ENCODE peak calls at places on chromosomes 1 and 21, in seven cellular contexts. One of them, this sample, is unnamed.
A peak's percentile ranks its signal among the peaks of the same experiment; 100 is the strongest.

GRCh38 chr1:108615544-108615943 is 45.3 kb downstream of the HENMT1 start:
- DNase-seq in fibroblast of lung: no peak
- DNase-seq in lung: no peak
- DNase-seq in mammary epithelial cell: no peak
- DNase-seq in mucosa of descending colon: no peak
- DNase-seq in PC-3: no peak
- DNase-seq in choroid plexus epithelial cell: no peak
- DNase-seq in this sample: no peak

GRCh38 chr1:22739648-22740385 is 29.2 kb downstream of the EPHB2 start:
- DNase-seq in fibroblast of lung: peak; percentile 90
- DNase-seq in lung: no peak
- DNase-seq in mammary epithelial cell: no peak
- DNase-seq in mucosa of descending colon: no peak
- DNase-seq in PC-3: no peak
- DNase-seq in choroid plexus epithelial cell: peak; percentile 84
- DNase-seq in this sample: peak; percentile 92

GRCh38 chr1:245124241-245124640 is 30.5 kb upstream of the KIF26B start:
- DNase-seq in fibroblast of lung: no peak
- DNase-seq in lung: no peak
- DNase-seq in mammary epithelial cell: no peak
- DNase-seq in mucosa of descending colon: no peak
- DNase-seq in PC-3: no peak
- DNase-seq in choroid plexus epithelial cell: no peak
- DNase-seq in this sample: no peak

GRCh38 chr21:26106562-26106961 is 64.0 kb downstream of the APP start:
- DNase-seq in fibroblast of lung: no peak
- DNase-seq in lung: no peak
- DNase-seq in mammary epithelial cell: no peak
- DNase-seq in mucosa of descending colon: no peak
- DNase-seq in PC-3: no peak
- DNase-seq in choroid plexus epithelial cell: no peak
- DNase-seq in this sample: no peak

GRCh38 chr1:145828368-145829016 is 4.5 kb downstream of the POLR3C start:
- DNase-seq in fibroblast of lung: no peak
- DNase-seq in lung: no peak
- DNase-seq in mammary epithelial cell: no peak
- DNase-seq in mucosa of descending colon: no peak
- DNase-seq in PC-3: no peak
- DNase-seq in choroid plexus epithelial cell: no peak
- DNase-seq in this sample: no peak

GRCh38 chr1:105591681-105592080 is 1464.8 kb upstream of the PRMT6 start:
- DNase-seq in fibroblast of lung: no peak
- DNase-seq in lung: no peak
- DNase-seq in mammary epithelial cell: no peak
- DNase-seq in mucosa of descending colon: no peak
- DNase-seq in PC-3: no peak
- DNase-seq in choroid plexus epithelial cell: no peak
- DNase-seq in this sample: no peak

GRCh38 chr1:46184920-46185658 is 8.8 kb upstream of the P3R3URF start:
- DNase-seq in fibroblast of lung: no peak
- DNase-seq in lung: no peak
- DNase-seq in mammary epithelial cell: no peak
- DNase-seq in mucosa of descending colon: no peak
- DNase-seq in PC-3: no peak
- DNase-seq in choroid plexus epithelial cell: no peak
- DNase-seq in this sample: no peak

GRCh38 chr1:91783423-91784162 is 102.4 kb downstream of the TGFBR3 start:
- DNase-seq in fibroblast of lung: peak; percentile 84
- DNase-seq in lung: no peak
- DNase-seq in mammary epithelial cell: no peak
- DNase-seq in mucosa of descending colon: no peak
- DNase-seq in PC-3: no peak
- DNase-seq in choroid plexus epithelial cell: peak; percentile 61
- DNase-seq in this sample: no peak

GRCh38 chr1:156465747-156466365 is 34.7 kb downstream of the MEF2D start:
- DNase-seq in fibroblast of lung: peak; percentile 36
- DNase-seq in lung: no peak
- DNase-seq in mammary epithelial cell: no peak
- DNase-seq in mucosa of descending colon: no peak
- DNase-seq in PC-3: no peak
- DNase-seq in choroid plexus epithelial cell: peak; percentile 48
- DNase-seq in this sample: no peak

GRCh38 chr1:44101356-44101755 is 17.3 kb upstream of the KLF17 start:
- DNase-seq in fibroblast of lung: no peak
- DNase-seq in lung: no peak
- DNase-seq in mammary epithelial cell: no peak
- DNase-seq in mucosa of descending colon: no peak
- DNase-seq in PC-3: no peak
- DNase-seq in choroid plexus epithelial cell: no peak
- DNase-seq in this sample: no peak

GRCh38 chr1:13754003-13754402 is 54.0 kb downstream of the PRDM2 start:
- DNase-seq in fibroblast of lung: no peak
- DNase-seq in lung: no peak
- DNase-seq in mammary epithelial cell: no peak
- DNase-seq in mucosa of descending colon: no peak
- DNase-seq in PC-3: no peak
- DNase-seq in choroid plexus epithelial cell: no peak
- DNase-seq in this sample: no peak
- H3K4me3 ChIP-seq in fibroblast of lung: no peak overlapping the region
- H3K4me3 ChIP-seq in lung: no peak overlapping the region
- H3K4me3 ChIP-seq in mammary epithelial cell: no peak overlapping the region
- H3K4me3 ChIP-seq in mucosa of descending colon: no peak overlapping the region
- H3K4me3 ChIP-seq in PC-3: no peak overlapping the region
- H3K4me3 ChIP-seq in choroid plexus epithelial cell: no peak overlapping the region
- H3K4me3 ChIP-seq in this sample: no peak overlapping the region

GRCh38 chr1:61463220-61463619 is 261.7 kb downstream of the TM2D1 start:
- DNase-seq in fibroblast of lung: no peak
- DNase-seq in lung: no peak
- DNase-seq in mammary epithelial cell: no peak
- DNase-seq in mucosa of descending colon: no peak
- DNase-seq in PC-3: no peak
- DNase-seq in choroid plexus epithelial cell: no peak
- DNase-seq in this sample: no peak
- TF ChIP-seq CTCF in fibroblast of lung: no peak
- TF ChIP-seq CTCF in lung: no peak
- TF ChIP-seq CTCF in mammary epithelial cell: no peak
- TF ChIP-seq CTCF in mucosa of descending colon: no peak
- TF ChIP-seq CTCF in PC-3: no peak
- TF ChIP-seq CTCF in choroid plexus epithelial cell: no peak
- TF ChIP-seq CTCF in this sample: no peak

DNA sequence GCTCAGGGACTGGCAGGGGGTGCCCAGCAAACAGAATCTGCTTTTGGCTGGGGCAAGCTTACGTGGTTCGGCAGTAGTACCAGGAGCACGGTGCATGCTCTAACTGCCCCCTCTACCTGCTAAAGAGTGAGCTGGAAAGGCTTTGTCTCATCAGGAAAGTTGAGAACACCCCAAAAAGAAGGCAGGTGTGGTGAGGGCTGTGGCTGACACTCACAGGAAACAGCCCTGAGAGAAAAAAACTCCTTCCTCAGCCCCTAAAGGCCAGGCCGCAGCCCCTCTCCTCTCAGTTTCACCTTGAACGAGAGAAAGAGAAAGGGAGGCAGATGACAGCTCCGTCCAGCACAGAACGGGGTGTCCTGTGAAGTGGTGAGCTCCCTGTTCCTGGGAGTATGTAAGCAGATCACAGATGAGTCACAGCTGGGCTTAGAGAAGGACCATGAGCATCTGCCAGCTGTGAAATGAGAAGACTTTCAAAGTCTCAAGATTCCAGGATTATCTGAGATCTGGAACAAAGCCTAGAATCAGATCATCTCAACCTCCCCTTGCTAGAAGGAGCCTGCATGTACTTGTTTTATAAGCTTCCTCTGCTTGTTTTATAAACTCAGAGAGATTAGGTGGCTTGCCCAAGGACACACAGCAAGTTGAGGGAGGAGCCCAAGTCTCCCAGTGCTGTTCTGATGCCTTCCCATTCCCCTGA is 13.4 kb downstream of the LAPTM5 start:
- DNase-seq in fibroblast of lung: peak; percentile 39
- DNase-seq in lung: no peak
- DNase-seq in mammary epithelial cell: peak; percentile 54
- DNase-seq in mucosa of descending colon: no peak
- DNase-seq in PC-3: no peak
- DNase-seq in choroid plexus epithelial cell: peak; percentile 59
- DNase-seq in this sample: no peak
- H3K4me3 ChIP-seq in fibroblast of lung: no peak overlapping the region
- H3K4me3 ChIP-seq in lung: no peak overlapping the region
- H3K4me3 ChIP-seq in mammary epithelial cell: no peak overlapping the region
- H3K4me3 ChIP-seq in mucosa of descending colon: no peak overlapping the region
- H3K4me3 ChIP-seq in PC-3: no peak overlapping the region
- H3K4me3 ChIP-seq in choroid plexus epithelial cell: no peak overlapping the region
- H3K4me3 ChIP-seq in this sample: no peak overlapping the region

DNA sequence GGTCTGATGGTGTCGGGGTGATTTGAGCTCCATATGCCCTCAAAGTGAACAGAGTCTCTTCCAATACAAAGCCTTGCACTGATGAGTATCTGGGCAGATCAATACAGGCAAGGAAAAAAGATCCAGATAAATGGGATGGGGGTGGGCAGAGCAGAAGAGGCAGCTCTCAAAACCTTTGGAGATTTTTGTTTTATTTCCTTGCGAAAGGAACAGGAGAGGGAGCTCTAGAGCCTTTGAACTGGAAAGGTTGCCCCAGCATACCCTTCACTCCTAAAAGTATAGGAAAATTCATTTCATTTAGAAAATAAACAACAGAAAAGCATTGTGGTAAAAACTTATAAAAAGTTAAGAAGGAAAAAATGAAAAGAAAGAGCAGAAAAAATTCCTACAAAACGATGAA is 31.4 kb upstream of the OLIG2 start:
- DNase-seq in fibroblast of lung: peak; percentile 39
- DNase-seq in lung: no peak
- DNase-seq in mammary epithelial cell: no peak
- DNase-seq in mucosa of descending colon: no peak
- DNase-seq in PC-3: peak; percentile 65
- DNase-seq in choroid plexus epithelial cell: peak; percentile 52
- DNase-seq in this sample: no peak
- TF ChIP-seq CTCF in fibroblast of lung: peak; percentile 41
- TF ChIP-seq CTCF in lung: peak; percentile 2
- TF ChIP-seq CTCF in mammary epithelial cell: no peak
- TF ChIP-seq CTCF in mucosa of descending colon: no peak
- TF ChIP-seq CTCF in PC-3: peak; percentile 76
- TF ChIP-seq CTCF in choroid plexus epithelial cell: peak; percentile 74
- TF ChIP-seq CTCF in this sample: peak; percentile 57

DNA sequence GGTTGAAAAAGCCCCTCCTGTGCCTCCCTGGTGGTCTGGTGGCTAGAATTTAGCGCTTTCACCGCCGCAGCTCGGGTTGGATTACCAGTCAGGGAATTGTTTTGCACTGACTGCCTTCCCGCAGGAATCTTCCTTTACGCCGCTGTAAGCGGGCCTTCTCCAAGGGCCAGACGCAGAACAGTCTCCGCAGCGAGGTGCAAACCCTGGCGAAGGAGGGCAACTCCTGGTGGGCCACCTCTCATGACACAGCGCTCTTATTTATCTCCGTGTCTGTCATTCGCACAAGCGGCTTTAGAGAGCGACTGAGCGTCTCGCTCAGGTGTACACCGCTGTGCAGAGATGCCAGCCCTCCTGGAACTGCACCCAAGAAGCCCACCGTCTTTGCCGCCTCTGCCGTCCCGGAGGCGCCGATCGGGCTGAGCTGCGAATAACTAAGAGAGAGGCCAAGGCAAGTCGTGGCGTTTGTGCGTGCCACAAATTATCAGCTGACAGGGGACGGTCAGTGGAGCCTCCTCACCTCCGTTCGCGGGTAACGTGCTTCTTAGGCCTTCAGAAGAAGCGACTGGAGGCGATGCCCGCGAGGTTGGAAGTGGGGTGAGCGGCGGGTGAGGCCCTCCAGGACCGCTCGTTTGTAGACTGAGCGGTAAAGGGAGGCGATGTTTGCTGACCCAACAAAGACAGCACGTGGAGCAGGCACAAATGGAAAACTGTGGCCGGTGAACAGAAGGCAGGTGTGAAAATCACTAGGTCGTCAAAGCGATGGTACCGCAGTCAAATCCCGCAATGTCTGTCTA is 93.5 kb downstream of the PRKAB2 start:
- DNase-seq in fibroblast of lung: no peak
- DNase-seq in lung: no peak
- DNase-seq in mammary epithelial cell: no peak
- DNase-seq in mucosa of descending colon: no peak
- DNase-seq in PC-3: no peak
- DNase-seq in choroid plexus epithelial cell: no peak
- DNase-seq in this sample: no peak
- H3K4me3 ChIP-seq in fibroblast of lung: no peak overlapping the region
- H3K4me3 ChIP-seq in lung: no peak overlapping the region
- H3K4me3 ChIP-seq in mammary epithelial cell: no peak overlapping the region
- H3K4me3 ChIP-seq in mucosa of descending colon: no peak overlapping the region
- H3K4me3 ChIP-seq in PC-3: no peak overlapping the region
- H3K4me3 ChIP-seq in choroid plexus epithelial cell: no peak overlapping the region
- H3K4me3 ChIP-seq in this sample: no peak overlapping the region

GRCh38 chr1:221227460-221227859 is 348.2 kb downstream of the HLX start:
- DNase-seq in fibroblast of lung: no peak
- DNase-seq in lung: no peak
- DNase-seq in mammary epithelial cell: no peak
- DNase-seq in mucosa of descending colon: no peak
- DNase-seq in PC-3: no peak
- DNase-seq in choroid plexus epithelial cell: no peak
- DNase-seq in this sample: no peak
- TF ChIP-seq CTCF in fibroblast of lung: no peak
- TF ChIP-seq CTCF in lung: no peak
- TF ChIP-seq CTCF in mammary epithelial cell: no peak
- TF ChIP-seq CTCF in mucosa of descending colon: no peak
- TF ChIP-seq CTCF in PC-3: no peak
- TF ChIP-seq CTCF in choroid plexus epithelial cell: no peak
- TF ChIP-seq CTCF in this sample: no peak